ENCODE peak calls at places on chromosome 1, in four cellular contexts. M, K, C and F are unnamed samples.

GRCh38 chr1:215273838-215274516 is 191.4 kb downstream of the KCNK2 start:
- DNase-seq in M (peak; percentile 13), K (peak; percentile 91), C (peak; percentile 18), F (no peak)

GRCh38 chr1:231419738-231420298 is 2.3 kb downstream of the EGLN1 start:
- DNase-seq in K (peak; percentile 19), C (no peak), M (no peak), F (no peak)

GRCh38 chr1:15559189-15559815 is 25.5 kb downstream of the AGMAT start:
- DNase-seq in C (no peak), K (no peak), M (no peak), F (no peak)

GRCh38 chr1:67850151-67850551 is 16.9 kb upstream of the GNG12 start:
- DNase-seq in C (peak; percentile 61), K (peak; percentile 60), M (peak; percentile 7), F (peak; percentile 77)

GRCh38 chr1:116414364-116414763 is 41.3 kb downstream of the ATP1A1 start:
- DNase-seq in C (no peak), K (no peak), M (no peak), F (no peak)

GRCh38 chr1:182802006-182802798 is 12.6 kb downstream of the NPL start:
- DNase-seq in M (no peak), K (no peak), C (no peak), F (peak; percentile 4)

GRCh38 chr1:208449951-208450350 is 205.8 kb upstream of the PLXNA2 start:
- DNase-seq in K (no peak), C (peak; percentile 60), M (no peak), F (peak; percentile 21)

GRCh38 chr1:21623411-21623961 is 45.7 kb downstream of the RAP1GAP start:
- DNase-seq in C (peak; percentile 2), K (no peak), M (no peak), F (peak; percentile 26)

GRCh38 chr1:109478806-109479205 is 4.9 kb upstream of the ATXN7L2 start:
- DNase-seq in M (no peak), C (no peak), K (no peak), F (no peak)

GRCh38 chr1:214066190-214066589 is 78.4 kb downstream of the PROX1 start:
- DNase-seq in K (no peak), C (no peak), M (no peak), F (no peak)